ENCODE peak calls at places on chromosomes 13 and 19, in four cellular contexts. F, X, P and E are unnamed samples.
A peak's percentile ranks its signal among the peaks of the same experiment; 100 is the strongest.

GRCh38 chr19:588758-589692 is 656 bp upstream of the HCN2 start:
- DNase-seq in F (no peak), X (no peak), P (no peak), E (peak; percentile 59)

GRCh38 chr13:21124853-21125252 is 51.5 kb downstream of the SKA3 start:
- DNase-seq in F (peak; percentile 60), X (no peak), P (no peak), E (peak; percentile 67)

GRCh38 chr13:48156466-48156865 is 61.6 kb upstream of the MED4 start:
- DNase-seq in F (no peak), X (no peak), P (peak; percentile 19), E (no peak)

GRCh38 chr19:18488838-18489626 is 32.8 kb downstream of the ELL start:
- DNase-seq in F (peak; percentile 50), X (no peak), P (peak; percentile 65), E (peak; percentile 78)

GRCh38 chr13:27372896-27373295 is 51.5 kb upstream of the GTF3A start:
- DNase-seq in F (peak; percentile 68), X (no peak), P (no peak), E (no peak)

GRCh38 chr13:113860579-113861432 is 3.1 kb downstream of the GAS6 start:
- DNase-seq in F (no peak), X (no peak), P (peak; percentile 74), E (no peak)

GRCh38 chr19:558770-559439 is 13.5 kb upstream of the BSG start:
- DNase-seq in F (peak; percentile 23), X (no peak), P (no peak), E (no peak)

GRCh38 chr13:22703601-22704209 is 477.1 kb upstream of the SGCG start:
- DNase-seq in F (no peak), X (no peak), P (no peak), E (no peak)

GRCh38 chr13:36509369-36509768 is 77.1 kb downstream of the CCNA1 start:
- DNase-seq in F (no peak), X (no peak), P (no peak), E (no peak)

GRCh38 chr13:106155411-106155810 is 380.1 kb downstream of the EFNB2 start:
- DNase-seq in F (no peak), X (no peak), P (no peak), E (no peak)

GRCh38 chr19:17915940-17916593 is 16.7 kb upstream of the CCDC124 start:
- DNase-seq in F (no peak), X (no peak), P (no peak), E (no peak)

GRCh38 chr13:112725346-112726017 is 35.6 kb downstream of the ATP11A start:
- DNase-seq in F (no peak), X (peak; percentile 24), P (no peak), E (no peak)

GRCh38 chr13:111232191-111232590 is 88.3 kb upstream of the TEX29 start:
- DNase-seq in F (no peak), X (no peak), P (no peak), E (no peak)

GRCh38 chr19:3178973-3179738 is 587 bp downstream of the S1PR4 start:
- DNase-seq in F (no peak), X (no peak), P (no peak), E (no peak)

GRCh38 chr13:91813255-91813654 is 414.8 kb downstream of the GPC5 start:
- DNase-seq in F (no peak), X (no peak), P (peak; percentile 8), E (peak; percentile 27)

GRCh38 chr13:40026741-40027140 is 371.3 kb downstream of the COG6 start:
- DNase-seq in F (no peak), X (peak; percentile 62), P (no peak), E (no peak)

GRCh38 chr13:47117268-47117667 is 220.4 kb upstream of the HTR2A start:
- DNase-seq in F (no peak), X (no peak), P (peak; percentile 42), E (no peak)

GRCh38 chr13:33328691-33329090 is 43.1 kb upstream of the STARD13 start:
- DNase-seq in F (no peak), X (no peak), P (no peak), E (peak; percentile 44)

GRCh38 chr13:37453246-37453645 is 145.3 kb downstream of the POSTN start:
- DNase-seq in F (no peak), X (no peak), P (no peak), E (no peak)

GRCh38 chr19:5784581-5785147 is at the start of gene PRR22:
- DNase-seq in F (no peak), X (no peak), P (no peak), E (no peak)

GRCh38 chr13:60134376-60134775 is 29.4 kb downstream of the DIAPH3 start:
- DNase-seq in F (no peak), X (no peak), P (no peak), E (no peak)

GRCh38 chr13:98565726-98566577 is 11.0 kb downstream of the STK24 start:
- DNase-seq in F (no peak), X (no peak), P (no peak), E (peak; percentile 38)

GRCh38 chr19:29671393-29672076 is 6.3 kb downstream of the PLEKHF1 start:
- DNase-seq in F (peak; percentile 76), X (peak; percentile 88), P (peak; percentile 63), E (no peak)

GRCh38 chr13:30841161-30841560 is 64.9 kb upstream of the MEDAG start:
- DNase-seq in F (no peak), X (no peak), P (no peak), E (no peak)

GRCh38 chr19:461664-462551 is 1.1 kb upstream of the SHC2 start:
- DNase-seq in F (peak; percentile 66), X (no peak), P (peak; percentile 79), E (peak; percentile 77)

GRCh38 chr13:30148171-30148754 is 159.1 kb downstream of the KATNAL1 start:
- DNase-seq in F (no peak), X (no peak), P (no peak), E (no peak)

GRCh38 chr19:904545-904944 is 8.5 kb downstream of the R3HDM4 start:
- DNase-seq in F (no peak), X (no peak), P (no peak), E (no peak)

GRCh38 chr13:90270231-90270630 is 1077.3 kb upstream of the MIR17HG start:
- DNase-seq in F (no peak), X (no peak), P (no peak), E (no peak)

GRCh38 chr13:42947925-42948324 is 44.1 kb downstream of the EPSTI1 start:
- DNase-seq in F (no peak), X (no peak), P (no peak), E (no peak)

GRCh38 chr13:41587490-41587889 is 130.1 kb downstream of the RGCC start:
- DNase-seq in F (no peak), X (no peak), P (no peak), E (no peak)

GRCh38 chr19:11699931-11700794 is 38.6 kb downstream of the ZNF823 start:
- DNase-seq in F (peak; percentile 33), X (no peak), P (peak; percentile 38), E (peak; percentile 59)
- TF ChIP-seq ZBTB33 in F (no peak), X (no peak), P (no peak), E (no peak)

DNA sequence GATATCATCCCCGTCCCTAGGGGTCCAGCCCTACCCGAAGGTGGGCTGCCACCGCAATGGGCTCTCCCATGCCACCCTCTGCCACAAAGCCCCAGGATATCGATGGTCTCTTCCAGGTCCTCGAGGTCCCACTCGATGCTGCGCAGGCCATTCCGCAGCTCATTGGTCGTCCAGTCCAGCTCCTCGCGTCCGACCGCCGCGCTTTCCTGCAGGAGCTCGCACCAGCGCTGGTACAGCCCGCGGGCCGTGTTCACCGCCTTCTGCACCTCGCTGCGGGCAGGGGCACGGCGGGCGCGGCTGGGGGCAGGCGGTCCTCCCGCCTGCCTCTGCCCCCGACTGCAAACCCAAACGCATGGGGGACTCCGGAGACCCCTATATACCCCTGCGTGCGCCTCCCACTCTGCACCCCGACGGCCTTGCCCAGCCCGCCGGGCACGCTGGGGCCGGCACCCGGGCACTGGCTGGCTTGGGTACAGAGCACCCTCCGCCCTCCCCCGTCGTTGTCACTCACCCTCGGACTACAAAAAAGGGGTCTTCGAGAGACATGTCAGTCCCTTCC is 468 bp downstream of the STX10 start:
- DNase-seq in F (peak; percentile 37), X (no peak), P (no peak), E (peak; percentile 66)
- TF ChIP-seq USF2 in F (no peak), X (no peak), P (no peak), E (no peak)

DNA sequence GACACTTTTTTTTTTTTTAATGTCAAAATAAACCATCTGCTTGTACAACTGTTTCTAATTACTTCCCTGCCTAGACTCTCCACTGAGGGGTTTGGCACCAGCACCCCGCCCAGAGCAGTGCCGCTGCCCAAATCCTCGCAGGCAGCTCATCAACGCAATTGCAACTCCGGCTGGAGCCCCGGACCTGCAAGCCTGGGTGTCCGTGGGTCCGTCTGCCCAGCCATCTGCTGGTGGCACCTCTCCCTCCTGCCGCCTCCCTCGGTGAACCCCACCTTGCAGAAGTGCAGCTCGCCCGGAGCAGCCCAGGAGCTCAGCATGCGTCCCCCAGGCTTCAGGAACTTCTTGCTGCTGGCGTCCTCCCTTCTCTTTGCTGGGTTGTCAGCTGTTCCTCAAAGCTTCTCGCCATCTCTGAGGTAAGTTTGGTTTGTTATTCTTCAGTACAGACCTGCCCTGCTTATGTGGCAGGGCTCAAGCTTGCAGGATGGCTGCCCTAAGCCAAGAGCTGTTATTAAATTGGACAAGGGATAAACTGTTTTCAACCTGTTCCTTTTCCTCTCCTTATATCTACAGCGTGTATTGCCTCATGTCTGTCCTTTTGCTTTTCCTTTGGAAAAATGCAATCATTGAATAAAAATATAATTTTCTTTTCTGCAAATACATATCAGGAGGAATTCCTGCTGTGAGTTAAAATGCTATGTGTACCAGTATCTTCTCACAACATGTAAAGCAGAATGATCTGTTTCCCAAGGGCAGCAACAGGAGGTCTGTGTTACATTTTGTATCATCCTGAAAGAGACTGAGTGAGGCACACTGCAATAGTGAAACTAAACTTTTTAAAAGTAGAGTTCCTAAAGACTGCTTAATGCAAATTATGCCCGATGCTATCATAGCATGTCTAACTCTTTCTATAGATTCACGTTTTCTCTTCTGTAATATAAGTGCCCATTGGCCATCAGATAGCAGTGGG is at the start of gene ITGBL1:
- DNase-seq in F (no peak), X (no peak), P (no peak), E (peak; percentile 38)
- TF ChIP-seq ZBTB33 in F (no peak), X (no peak), P (no peak), E (no peak)

DNA sequence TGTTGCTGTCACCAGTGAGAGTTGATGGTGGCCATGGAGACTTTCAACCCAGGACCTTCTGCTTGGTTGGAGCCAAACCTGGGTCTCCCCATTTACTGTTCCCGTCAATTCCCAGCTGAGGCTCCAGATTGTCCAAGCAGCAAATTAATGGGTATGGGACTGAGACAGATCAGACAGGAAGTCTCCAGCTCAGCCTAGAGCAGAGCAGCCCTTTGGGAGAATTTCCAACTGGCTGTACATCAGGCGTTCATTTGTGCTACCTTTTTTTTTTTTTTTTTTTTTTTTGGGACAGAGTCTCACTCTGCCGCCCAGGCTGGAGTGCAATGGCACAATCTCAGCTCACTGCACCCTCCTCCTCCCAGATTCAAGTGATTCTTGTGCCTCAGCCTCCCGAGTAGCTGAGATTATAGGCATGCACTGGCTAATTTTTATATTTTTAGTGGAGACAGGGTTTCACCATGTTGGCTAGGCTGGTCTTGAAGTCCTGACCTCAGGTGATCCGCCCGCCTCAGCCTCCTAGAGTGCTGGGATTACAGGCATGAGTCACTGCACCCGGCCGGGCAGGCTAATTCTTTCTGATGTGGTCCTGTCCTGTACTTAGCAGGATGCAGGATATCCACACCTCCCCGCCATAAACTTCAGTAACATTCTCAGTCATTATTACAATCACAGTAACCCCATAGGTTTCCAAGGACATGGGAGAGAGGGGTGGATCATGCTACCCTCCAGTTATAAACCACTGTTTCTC is 9.3 kb downstream of the MAP3K10 start:
- DNase-seq in F (no peak), X (no peak), P (no peak), E (no peak)
- TF ChIP-seq USF2 in F (no peak), X (no peak), P (no peak), E (no peak)